ENCODE peak calls at places on chromosomes 2 and 18, in six cellular contexts. M, X, L, O, I and J are unnamed samples. For H3K36me3, the result is how much of the 10 kb centered on the place peaks cover.

GRCh38 chr2:82013641-82014040 is 1709.1 kb upstream of the LRRTM1 start:
- DNase-seq in I (no peak), O (no peak), M (no peak), X (no peak), L (no peak), J (no peak)

GRCh38 chr2:237227190-237227988 is 141.7 kb downstream of the COPS8 start:
- DNase-seq in I (peak), O (no peak), L (no peak), X (no peak), M (peak), J (peak)

GRCh38 chr2:7725132-7725849 is 808.1 kb downstream of the RNF144A start:
- DNase-seq in L (no peak), M (no peak), I (no peak), O (no peak), X (no peak), J (no peak)

GRCh38 chr2:9256570-9257043 is 50.0 kb downstream of the ASAP2 start:
- DNase-seq in I (no peak), O (no peak), M (no peak), L (no peak), X (no peak), J (no peak)

GRCh38 chr2:112198780-112199179 is 56.1 kb downstream of the ZC3H8 start:
- DNase-seq in I (no peak), O (no peak), X (no peak), L (no peak), M (no peak), J (no peak)

GRCh38 chr2:26666671-26667070 is 25.5 kb upstream of the CIB4 start:
- DNase-seq in I (no peak), X (no peak), O (no peak), L (no peak), M (no peak), J (no peak)

GRCh38 chr18:61085751-61086150 is 247.5 kb upstream of the CDH20 start:
- DNase-seq in O (no peak), X (no peak), L (no peak), M (no peak), I (no peak), J (no peak)

GRCh38 chr2:3466966-3467365 is 52.4 kb downstream of the ADI1 start:
- DNase-seq in O (no peak), X (no peak), L (no peak), I (no peak), M (no peak), J (no peak)

GRCh38 chr18:44765451-44765850 is 84.8 kb downstream of the SETBP1 start:
- DNase-seq in I (no peak), O (no peak), L (no peak), M (no peak), X (no peak), J (no peak)

GRCh38 chr2:149648282-149649030 is 60.9 kb upstream of the MMADHC start:
- DNase-seq in X (peak), O (peak), I (peak), M (peak), L (peak), J (peak)

GRCh38 chr2:196277002-196277401 is 105.6 kb upstream of the STK17B start:
- DNase-seq in X (peak), L (no peak), I (no peak), M (no peak), O (no peak), J (no peak)

GRCh38 chr18:37419866-37420265 is 145.7 kb downstream of the CELF4 start:
- DNase-seq in L (no peak), I (no peak), O (no peak), X (no peak), M (no peak), J (no peak)

GRCh38 chr2:240790370-240791210 is 29.4 kb downstream of the KIF1A start:
- DNase-seq in X (no peak), I (no peak), O (peak), M (no peak), L (no peak), J (no peak)

DNA sequence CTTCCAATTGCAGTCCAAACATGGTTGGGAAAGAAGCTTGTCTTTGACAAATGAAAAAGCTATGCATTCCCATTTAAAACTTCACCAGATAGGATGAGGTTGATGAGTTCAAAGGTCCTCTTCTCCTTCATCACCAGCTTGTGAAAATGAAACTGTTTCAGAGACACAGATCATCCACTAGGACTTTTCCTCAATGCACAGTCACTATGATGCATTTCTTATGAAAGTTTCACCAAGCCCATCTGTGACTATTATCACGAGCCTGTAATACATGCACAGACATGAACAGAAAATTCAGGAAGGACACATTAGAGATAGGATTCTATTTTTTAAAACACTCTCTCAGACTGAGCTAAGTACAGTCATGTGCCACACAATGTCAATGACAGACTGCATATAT is 644.4 kb downstream of the PLCL1 start:
- DNase-seq in M (no peak), L (no peak), X (no peak), I (no peak), O (no peak), J (no peak)
- TF ChIP-seq CTCF in M (no peak), L (no peak), X (no peak), I (no peak), O (no peak), J (no peak)

GRCh38 chr2:218642786-218643185 is 16.6 kb downstream of the ZNF142 start:
- DNase-seq in O (no peak), M (no peak), L (no peak), I (no peak), X (no peak), J (no peak)
- H3K36me3 ChIP-seq in O (half or more), M (half or more), L (under half), I (half or more), X (under half), J (under half)

GRCh38 chr18:3794537-3795348 is 344.8 kb downstream of the TGIF1 start:
- DNase-seq in O (peak), M (peak), I (peak), L (no peak), X (peak), J (peak)
- TF ChIP-seq CTCF in O (no peak), M (no peak), I (no peak), L (no peak), X (no peak), J (no peak)

GRCh38 chr2:183157131-183157530 is 32.9 kb downstream of the NUP35 start:
- DNase-seq in X (no peak), I (no peak), L (no peak), M (no peak), O (no peak), J (no peak)

GRCh38 chr2:183164111-183165015 is 40.1 kb downstream of the NUP35 start:
- DNase-seq in O (no peak), L (no peak), I (peak), X (no peak), M (peak), J (no peak)

GRCh38 chr2:183166210-183166609 is 42.0 kb downstream of the NUP35 start:
- DNase-seq in M (no peak), I (no peak), O (no peak), X (no peak), L (no peak), J (no peak)

GRCh38 chr2:183162362-183162761 is 38.1 kb downstream of the NUP35 start:
- DNase-seq in X (no peak), O (no peak), L (no peak), I (peak), M (peak), J (no peak)
- H3K36me3 ChIP-seq in X (under half), O (under half), L (under half), I (under half), M (under half), J (under half)

DNA sequence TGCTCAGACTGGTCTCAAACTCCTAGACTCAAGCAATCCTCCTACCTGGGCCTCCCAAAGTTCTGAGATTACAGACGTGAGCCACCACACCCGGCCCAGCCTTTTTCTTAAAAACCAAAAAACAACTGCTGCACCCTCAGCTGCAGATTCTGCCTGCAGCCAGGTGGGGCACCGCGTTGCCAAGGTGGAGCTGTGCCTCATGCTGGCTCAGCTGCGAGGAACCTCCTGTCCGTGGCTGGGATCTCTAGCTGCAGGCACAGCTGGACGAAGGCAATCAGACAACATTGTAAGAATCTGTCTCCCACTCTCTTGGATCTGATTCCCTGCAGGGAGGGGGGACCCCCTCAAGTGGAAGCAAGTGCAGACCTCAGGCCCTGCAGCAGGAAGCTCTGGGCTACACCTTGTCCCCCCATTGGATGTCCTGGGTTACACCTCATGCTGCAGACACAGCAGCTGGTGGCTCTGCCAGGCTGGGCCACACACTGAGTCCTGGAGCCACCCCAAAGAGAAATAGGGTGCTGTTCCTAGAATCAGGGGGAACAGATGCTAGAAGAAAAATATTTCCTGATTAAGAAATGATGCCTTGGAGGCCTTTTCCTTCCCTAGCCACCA is 24.1 kb downstream of the CIDEA start:
- DNase-seq in X (no peak), O (no peak), I (no peak), M (no peak), L (no peak), J (no peak)
- TF ChIP-seq CTCF in X (no peak), O (no peak), I (no peak), M (peak), L (peak), J (peak)

DNA sequence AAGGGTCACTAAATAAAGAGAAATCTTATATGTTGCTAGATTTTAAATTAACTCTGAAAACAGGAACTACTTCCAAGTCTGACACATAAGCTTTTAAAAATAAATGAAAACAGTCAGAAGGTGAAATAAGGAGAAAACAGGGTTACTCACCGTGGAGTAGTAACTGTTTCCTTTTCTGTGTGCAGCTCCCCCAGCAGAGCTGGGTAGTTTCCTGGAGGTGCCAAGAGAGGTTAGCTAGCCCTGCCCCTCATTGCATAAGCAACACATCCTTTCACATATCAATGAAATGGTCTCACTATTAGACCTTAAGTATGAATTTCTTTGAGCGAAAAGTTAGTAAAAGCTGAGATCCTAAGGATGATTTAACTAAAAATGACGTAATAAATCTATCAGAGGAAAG is 54.0 kb upstream of the GPR75 start:
- DNase-seq in L (no peak), M (peak), I (peak), X (no peak), O (no peak), J (peak)
- H3K36me3 ChIP-seq in L (under half), M (under half), I (under half), X (under half), O (under half), J (under half)

DNA sequence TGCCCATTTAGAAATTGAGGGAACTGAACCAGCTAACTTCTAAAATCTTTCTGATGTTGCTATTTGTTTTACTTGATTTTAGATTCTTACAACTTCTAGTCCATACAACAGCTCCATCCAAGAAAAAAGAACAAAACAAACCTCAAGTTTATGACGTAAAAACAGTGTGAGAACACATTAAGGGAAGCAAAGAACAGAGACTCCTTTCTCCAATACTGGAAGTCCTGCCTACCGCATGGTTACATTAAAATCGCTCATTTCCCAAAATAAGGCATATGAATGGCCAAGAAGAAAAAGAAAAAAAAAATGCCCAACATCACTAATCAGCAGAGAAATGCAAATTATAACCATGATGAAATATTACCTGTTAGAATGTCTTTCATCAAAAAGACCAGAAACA is 110.0 kb downstream of the TRIB2 start:
- DNase-seq in L (no peak), I (no peak), M (no peak), O (no peak), X (no peak), J (no peak)
- TF ChIP-seq CTCF in L (no peak), I (no peak), M (no peak), O (no peak), X (no peak), J (no peak)

DNA sequence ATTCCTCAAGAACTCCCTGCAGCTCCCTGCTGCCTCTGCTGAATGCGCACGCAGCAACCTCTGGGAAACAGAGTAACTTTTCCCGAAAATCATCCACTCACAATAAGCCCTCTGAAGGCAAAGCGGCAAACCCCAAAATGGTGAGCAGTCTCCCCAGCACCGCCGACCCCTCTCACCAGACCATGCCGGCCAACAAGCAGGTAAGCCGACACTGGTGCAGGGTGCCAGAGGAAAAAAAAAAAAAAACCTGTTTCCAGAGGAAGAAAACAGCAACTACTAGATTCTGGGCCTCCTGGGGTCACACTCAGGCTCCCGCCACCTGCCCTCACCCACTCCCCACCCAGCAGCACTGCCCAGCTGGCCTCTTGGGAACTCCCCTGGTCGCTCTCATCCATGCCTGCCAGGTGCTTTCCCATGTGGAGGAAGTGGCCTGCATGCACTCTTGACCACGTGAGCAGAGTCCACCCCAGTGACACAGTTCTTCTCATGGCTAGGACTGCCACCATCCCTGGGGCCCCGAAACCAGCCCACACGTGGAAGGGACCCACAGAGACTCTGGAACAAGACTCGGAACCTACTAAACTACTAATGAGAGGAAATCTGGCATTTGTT is 36.9 kb downstream of the KCTD18 start:
- DNase-seq in I (no peak), L (no peak), O (no peak), M (no peak), X (no peak), J (no peak)
- H3K36me3 ChIP-seq in I (under half), L (under half), O (under half), M (half or more), X (under half), J (under half)